ENCODE peak calls at places on chromosome 19, in six cellular contexts. Z is hypothalamus; S is naive thymus-derived CD8-positive, alpha-beta T cell; A is astrocyte of the spinal cord; U is activated effector memory CD4-positive, alpha-beta T cell treated with anti-CD3 and anti-CD28 coated beads, Interleukin-2, amount 50 U/mL, for 16 hours; Q is fibroblast of the aortic adventitia. N is an unnamed sample.

GRCh38 chr19:994516-994915 is 5.7 kb upstream of the GRIN3B start:
- DNase-seq in Z (no peak), S (no peak), A (no peak), U (no peak), Q (no peak), N (no peak)

GRCh38 chr19:13044160-13044853 is 49.0 kb downstream of the NFIX start:
- DNase-seq in Z (no peak), S (peak), A (peak), U (no peak), Q (peak), N (no peak)

GRCh38 chr19:13629687-13630357 is 123.5 kb upstream of the CACNA1A start:
- DNase-seq in Z (no peak), S (no peak), A (peak), U (peak), Q (peak), N (no peak)

GRCh38 chr19:4338441-4339350 is at the start of gene STAP2:
- DNase-seq in Z (no peak), S (peak), A (no peak), U (no peak), Q (no peak), N (no peak)

GRCh38 chr19:46016426-46017094 is 6.3 kb downstream of the PGLYRP1 start:
- DNase-seq in Z (peak), S (peak), A (peak), U (peak), Q (peak), N (peak)

GRCh38 chr19:47427241-47428176 is 8.2 kb upstream of the MEIS3 start:
- DNase-seq in Z (peak), S (peak), A (peak), U (peak), Q (peak), N (peak)

GRCh38 chr19:7833225-7834156 is 3.5 kb downstream of the EVI5L start:
- DNase-seq in Z (no peak), S (no peak), A (peak), U (no peak), Q (peak), N (no peak)

GRCh38 chr19:18487576-18488402 is 34.1 kb downstream of the ELL start:
- DNase-seq in Z (no peak), S (no peak), A (no peak), U (no peak), Q (no peak), N (no peak)

GRCh38 chr19:50329146-50329925 is at the start of gene KCNC3:
- DNase-seq in Z (peak), S (peak), A (peak), U (peak), Q (peak), N (peak)

GRCh38 chr19:17402982-17403855 is 2.2 kb downstream of the BST2 start:
- DNase-seq in Z (no peak), S (no peak), A (no peak), U (peak), Q (no peak), N (peak)